ENCODE peak calls at places on chromosome 6, in four cellular contexts. S, C, X and P are unnamed samples.
A peak's percentile ranks its signal among the peaks of the same experiment; 100 is the strongest.

GRCh38 chr6:142008016-142008735 is 124.5 kb upstream of the GJE1 start:
- DNase-seq in S (no peak), C (no peak), X (peak; percentile 39), P (no peak)

GRCh38 chr6:42819803-42820508 is 38.1 kb downstream of the BICRAL start:
- DNase-seq in S (no peak), C (no peak), X (peak; percentile 16), P (peak; percentile 70)

GRCh38 chr6:3135668-3136297 is 17.3 kb downstream of the BPHL start:
- DNase-seq in S (no peak), C (no peak), X (no peak), P (no peak)

GRCh38 chr6:84623956-84624680 is 140.3 kb downstream of the TBX18 start:
- DNase-seq in S (no peak), C (no peak), X (peak; percentile 92), P (peak; percentile 64)

GRCh38 chr6:2658788-2659187 is 91.9 kb downstream of the MYLK4 start:
- DNase-seq in S (no peak), C (no peak), X (peak; percentile 51), P (no peak)

GRCh38 chr6:162090734-162091133 is 636.8 kb downstream of the PRKN start:
- DNase-seq in S (no peak), C (no peak), X (peak; percentile 11), P (peak; percentile 60)

GRCh38 chr6:15533379-15534044 is 129.3 kb downstream of the DTNBP1 start:
- DNase-seq in S (no peak), C (no peak), X (no peak), P (no peak)

GRCh38 chr6:22521035-22521434 is 48.3 kb upstream of the HDGFL1 start:
- DNase-seq in S (no peak), C (no peak), X (no peak), P (no peak)

GRCh38 chr6:167005350-167006159 is 6.4 kb downstream of the CEP43 start:
- DNase-seq in S (no peak), C (no peak), X (peak; percentile 40), P (no peak)